ENCODE peak calls at places on chromosomes 3 and 15, in nine cellular contexts. R is lung, S is GM12865, L is cardiac muscle cell, C is tibial artery, G is AG09309, M is dorsolateral prefrontal cortex, I is endothelial cell, H is GM23338. K is an unnamed sample.

GRCh38 chr3:29949131-29949530 is 657.3 kb upstream of the TGFBR2 start:
- DNase-seq in R (no peak), S (no peak), L (peak), C (no peak), G (no peak), M (no peak), I (no peak), H (no peak), K (no peak)

GRCh38 chr3:37853691-37854413 is 7.8 kb upstream of the CTDSPL start:
- DNase-seq in R (no peak), S (no peak), L (no peak), C (no peak), G (no peak), M (no peak), I (no peak), H (no peak), K (no peak)

GRCh38 chr15:72197045-72197459 is 535 bp downstream of the GRAMD2A start:
- DNase-seq in R (no peak), S (no peak), L (no peak), C (no peak), G (no peak), M (no peak), I (no peak), H (peak), K (no peak)

GRCh38 chr3:127032296-127032990 is 49.5 kb downstream of the PLXNA1 start:
- DNase-seq in R (no peak), S (no peak), L (no peak), C (no peak), G (no peak), M (no peak), I (no peak), H (no peak), K (no peak)

GRCh38 chr15:38559131-38559530 is 5.5 kb downstream of the RASGRP1 start:
- DNase-seq in R (no peak), S (no peak), L (no peak), C (no peak), G (no peak), M (no peak), I (no peak), H (no peak), K (no peak)

GRCh38 chr15:71379893-71380292 is 264.6 kb downstream of the THSD4 start:
- DNase-seq in R (no peak), S (no peak), L (no peak), C (no peak), G (no peak), M (no peak), I (no peak), H (no peak), K (no peak)

GRCh38 chr3:10780243-10780642 is 35.8 kb upstream of the SLC6A11 start:
- DNase-seq in R (no peak), S (no peak), L (no peak), C (no peak), G (no peak), M (no peak), I (no peak), H (no peak), K (no peak)

GRCh38 chr15:40937762-40938529 is 8.8 kb downstream of the DLL4 start:
- DNase-seq in R (no peak), S (peak), L (no peak), C (no peak), G (no peak), M (no peak), I (no peak), H (peak), K (no peak)

GRCh38 chr3:180961552-180961951 is 28.0 kb downstream of the DNAJC19 start:
- DNase-seq in R (no peak), S (no peak), L (no peak), C (no peak), G (no peak), M (no peak), I (no peak), H (no peak), K (no peak)

GRCh38 chr3:64266983-64267382 is 41.7 kb upstream of the PRICKLE2 start:
- DNase-seq in R (no peak), S (no peak), L (peak), C (no peak), G (no peak), M (no peak), I (no peak), H (no peak), K (no peak)

GRCh38 chr15:90679959-90680358 is 37.2 kb upstream of the BLM start:
- DNase-seq in R (no peak), S (no peak), L (peak), C (peak), G (no peak), M (no peak), I (no peak), H (no peak), K (no peak)

GRCh38 chr15:90683371-90683770 is 33.8 kb upstream of the BLM start:
- DNase-seq in R (no peak), S (no peak), L (no peak), C (no peak), G (no peak), M (no peak), I (no peak), H (no peak), K (no peak)

GRCh38 chr15:90680371-90680935 is 36.7 kb upstream of the BLM start:
- DNase-seq in R (no peak), S (no peak), L (peak), C (peak), G (peak), M (no peak), I (no peak), H (no peak), K (no peak)

GRCh38 chr15:90681480-90681879 is 35.7 kb upstream of the BLM start:
- DNase-seq in R (no peak), S (no peak), L (peak), C (peak), G (peak), M (no peak), I (no peak), H (no peak), K (no peak)

GRCh38 chr15:90681056-90681455 is 36.1 kb upstream of the BLM start:
- DNase-seq in R (no peak), S (no peak), L (no peak), C (no peak), G (no peak), M (no peak), I (no peak), H (no peak), K (no peak)
- TF ChIP-seq CTCF in R (no peak), S (no peak), L (no peak), C (no peak), G (no peak), M (no peak), I (no peak), H (no peak), K (no peak)

DNA sequence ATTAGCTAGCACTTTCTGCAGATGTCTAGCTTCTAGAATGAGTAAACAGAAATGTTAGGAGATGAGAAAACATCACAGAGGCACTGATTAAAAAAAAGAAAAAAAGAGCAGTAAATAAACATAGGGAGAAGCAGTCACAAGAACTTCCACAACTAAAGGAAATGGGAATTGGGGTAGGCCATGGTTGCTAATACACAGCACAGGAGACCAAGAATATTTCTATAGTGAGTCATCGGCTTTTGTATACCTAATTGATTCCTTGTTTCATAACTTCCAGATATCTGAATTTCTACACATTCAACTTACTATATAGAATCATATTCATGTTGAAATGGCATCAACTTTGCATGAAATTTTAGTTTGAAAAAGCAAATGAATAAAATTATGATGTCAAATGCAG is 47.3 kb upstream of the TCF12 start:
- DNase-seq in R (no peak), S (no peak), L (peak), C (no peak), G (peak), M (no peak), I (no peak), H (peak), K (no peak)
- TF ChIP-seq CTCF in R (no peak), S (no peak), L (no peak), C (no peak), G (no peak), M (no peak), I (no peak), H (no peak), K (no peak)

DNA sequence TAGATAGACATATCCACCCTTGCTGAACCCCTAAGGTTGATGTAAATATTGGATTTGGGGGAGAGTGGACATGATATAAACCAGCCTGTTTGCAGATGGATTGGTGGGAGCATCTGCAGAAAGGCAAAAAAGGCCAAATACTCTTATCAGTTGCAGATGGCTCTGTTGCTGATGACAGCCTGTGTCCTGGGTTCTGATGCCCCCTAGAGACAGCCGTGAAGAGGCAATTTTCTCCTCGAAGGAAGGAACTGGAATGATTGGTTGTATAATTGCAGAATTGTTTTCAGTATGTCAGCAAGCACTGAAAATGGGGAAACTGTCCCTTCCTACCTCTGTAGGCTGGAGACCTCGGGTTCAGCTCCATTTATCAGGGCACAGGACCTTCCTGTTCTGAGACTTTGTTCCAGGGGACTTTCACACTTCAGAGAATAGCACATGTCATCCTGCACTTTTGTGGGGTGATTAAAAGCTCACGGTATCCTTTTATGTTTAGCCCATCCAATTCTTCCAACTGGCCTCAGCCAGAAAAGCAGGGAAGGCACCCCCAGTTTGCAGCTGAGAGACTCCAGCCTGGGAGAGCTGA is 103.0 kb downstream of the PGPEP1L start:
- DNase-seq in R (no peak), S (peak), L (peak), C (peak), G (no peak), M (no peak), I (peak), H (peak), K (peak)
- TF ChIP-seq CTCF in R (peak), S (peak), L (peak), C (peak), G (peak), M (peak), I (peak), H (peak), K (peak)

GRCh38 chr15:63982381-63982854 is 63.9 kb downstream of the DAPK2 start:
- DNase-seq in R (no peak), S (peak), L (no peak), C (no peak), G (no peak), M (no peak), I (no peak), H (no peak), K (no peak)

GRCh38 chr15:63985221-63986184 is 60.8 kb downstream of the DAPK2 start:
- DNase-seq in R (peak), S (no peak), L (no peak), C (peak), G (no peak), M (peak), I (no peak), H (no peak), K (no peak)

GRCh38 chr15:63981596-63982320 is 64.5 kb downstream of the DAPK2 start:
- DNase-seq in R (no peak), S (no peak), L (no peak), C (no peak), G (no peak), M (no peak), I (no peak), H (no peak), K (no peak)

GRCh38 chr15:63984331-63984730 is 62.0 kb downstream of the DAPK2 start:
- DNase-seq in R (no peak), S (no peak), L (no peak), C (no peak), G (no peak), M (no peak), I (no peak), H (no peak), K (no peak)

GRCh38 chr15:63983071-63983711 is 63.1 kb downstream of the DAPK2 start:
- DNase-seq in R (no peak), S (peak), L (no peak), C (no peak), G (no peak), M (no peak), I (no peak), H (no peak), K (no peak)
- TF ChIP-seq CTCF in R (no peak), S (no peak), L (peak), C (no peak), G (peak), M (no peak), I (no peak), H (no peak), K (peak)

GRCh38 chr15:88274534-88275460 is 18.3 kb upstream of the NTRK3 start:
- DNase-seq in R (peak), S (peak), L (peak), C (peak), G (peak), M (peak), I (peak), H (peak), K (peak)
- TF ChIP-seq CTCF in R (peak), S (peak), L (peak), C (peak), G (peak), M (peak), I (peak), H (peak), K (peak)

DNA sequence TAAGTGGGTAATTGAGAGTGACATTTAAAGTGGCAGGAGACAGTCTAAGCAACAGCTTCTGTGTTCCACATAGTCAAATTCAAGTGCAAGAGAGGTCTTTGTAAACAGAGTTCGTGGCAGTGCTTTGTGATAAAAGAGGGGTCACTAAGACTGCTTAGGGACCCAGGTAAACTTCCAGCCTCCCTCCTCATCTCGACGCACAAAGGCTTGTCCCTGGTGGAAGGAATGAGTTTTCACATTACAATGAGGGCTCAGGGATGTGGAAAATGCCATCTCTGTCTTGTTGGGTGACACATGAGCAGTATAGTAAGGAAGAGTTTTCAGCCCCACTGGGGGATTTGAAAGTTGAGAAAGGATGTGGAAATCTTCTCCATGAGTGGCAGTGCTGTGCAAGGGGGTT is 7.3 kb downstream of the GMNC start:
- DNase-seq in R (no peak), S (no peak), L (no peak), C (no peak), G (no peak), M (no peak), I (no peak), H (peak), K (no peak)
- TF ChIP-seq CTCF in R (no peak), S (no peak), L (no peak), C (no peak), G (no peak), M (no peak), I (peak), H (peak), K (no peak)

K was measured in GM10248.